ENCODE peak calls at places on chromosomes 6 and 20, in six cellular contexts. E, O, F, H, D and C are unnamed samples.

GRCh38 chr6:147080215-147080614 is 124.0 kb upstream of the STXBP5 start:
- DNase-seq in H (peak), O (no peak), F (no peak), D (no peak), E (no peak), C (no peak)

GRCh38 chr6:30876039-30876730 is 8.1 kb upstream of the DDR1 start:
- DNase-seq in H (peak), E (peak), O (no peak), F (peak), D (no peak), C (no peak)

GRCh38 chr20:40781979-40782378 is 92.9 kb upstream of the MAFB start:
- DNase-seq in E (no peak), F (no peak), D (no peak), O (no peak), H (peak), C (no peak)

GRCh38 chr6:43977404-43978111 is 149.7 kb downstream of the MRPL14 start:
- DNase-seq in E (no peak), F (no peak), O (no peak), D (no peak), H (peak), C (no peak)

GRCh38 chr6:126546771-126547170 is 206.9 kb downstream of the CENPW start:
- DNase-seq in E (peak), H (no peak), D (no peak), O (no peak), F (no peak), C (no peak)

GRCh38 chr6:98526465-98526864 is 307.9 kb upstream of the POU3F2 start:
- DNase-seq in O (no peak), H (no peak), E (no peak), F (no peak), D (no peak), C (no peak)

GRCh38 chr6:153511896-153512496 is 380.9 kb upstream of the RGS17 start:
- DNase-seq in E (peak), H (peak), O (peak), F (peak), D (peak), C (no peak)

GRCh38 chr6:63804381-63804956 is 168.9 kb downstream of the PHF3 start:
- DNase-seq in H (no peak), D (no peak), E (peak), F (peak), O (peak), C (no peak)

GRCh38 chr6:133235219-133235618 is 5.9 kb upstream of the EYA4 start:
- DNase-seq in O (no peak), E (no peak), H (no peak), D (no peak), F (no peak), C (no peak)

GRCh38 chr20:8589956-8590355 is 457.9 kb downstream of the PLCB1 start:
- DNase-seq in F (no peak), D (no peak), H (no peak), O (no peak), E (peak), C (no peak)

GRCh38 chr6:70423189-70424133 is 10.2 kb downstream of the FAM135A start:
- DNase-seq in E (peak), F (peak), O (no peak), H (no peak), D (no peak), C (no peak)

GRCh38 chr6:30722280-30723112 is 2.3 kb downstream of the TUBB start:
- DNase-seq in D (peak), E (peak), H (peak), O (peak), F (peak), C (peak)

GRCh38 chr6:106134906-106135634 is 48.9 kb downstream of the PRDM1 start:
- DNase-seq in O (no peak), E (no peak), F (peak), H (peak), D (no peak), C (no peak)

GRCh38 chr6:166305562-166306117 is 2.6 kb downstream of the PRR18 start:
- DNase-seq in D (no peak), E (no peak), F (no peak), O (no peak), H (no peak), C (no peak)

GRCh38 chr20:20367681-20368413 is at the start of gene INSM1:
- DNase-seq in D (peak), O (peak), E (no peak), H (no peak), F (no peak), C (no peak)

GRCh38 chr6:6790393-6790792 is 201.9 kb downstream of the LY86 start:
- DNase-seq in E (no peak), O (no peak), H (no peak), D (no peak), F (no peak), C (no peak)

GRCh38 chr20:17534077-17534476 is 2.9 kb upstream of the BFSP1 start:
- DNase-seq in H (no peak), D (no peak), E (no peak), F (no peak), O (no peak), C (no peak)

GRCh38 chr20:31990958-31991705 is 19.1 kb upstream of the CCM2L start:
- DNase-seq in E (no peak), O (no peak), H (no peak), D (no peak), F (no peak), C (no peak)

GRCh38 chr6:135667694-135668455 is 170.3 kb upstream of the AHI1 start:
- DNase-seq in O (peak), E (peak), H (no peak), D (no peak), F (peak), C (no peak)

GRCh38 chr20:56697476-56697875 is 68.4 kb downstream of the TFAP2C start:
- DNase-seq in E (no peak), H (no peak), O (no peak), F (no peak), D (no peak), C (no peak)

GRCh38 chr6:110039364-110039995 is 61.4 kb downstream of the GPR6 start:
- DNase-seq in E (peak), F (peak), D (peak), O (peak), H (peak), C (peak)

GRCh38 chr20:52031574-52032303 is 159.8 kb downstream of the ZFP64 start:
- DNase-seq in O (peak), D (no peak), H (peak), F (peak), E (peak), C (no peak)

GRCh38 chr20:58659841-58660240 is 8.8 kb downstream of the STX16 start:
- DNase-seq in O (peak), E (no peak), H (peak), D (no peak), F (no peak), C (peak)

GRCh38 chr6:17156112-17156921 is 54.5 kb downstream of the STMND1 start:
- DNase-seq in F (peak), O (peak), H (peak), D (peak), E (peak), C (peak)

GRCh38 chr20:40160151-40160550 is 528.9 kb downstream of the MAFB start:
- DNase-seq in E (peak), D (no peak), O (peak), H (peak), F (peak), C (peak)

GRCh38 chr6:168662301-168662936 is 221.4 kb downstream of the SMOC2 start:
- DNase-seq in H (no peak), E (no peak), D (no peak), O (no peak), F (no peak), C (peak)

GRCh38 chr20:48635791-48636267 is 192.0 kb downstream of the PREX1 start:
- DNase-seq in E (peak), H (peak), O (peak), D (no peak), F (peak), C (peak)

GRCh38 chr6:2589171-2589661 is 161.5 kb downstream of the MYLK4 start:
- DNase-seq in H (no peak), D (no peak), F (no peak), O (peak), E (no peak), C (no peak)

GRCh38 chr6:169342655-169343054 is 89.0 kb upstream of the THBS2 start:
- DNase-seq in O (no peak), H (no peak), D (no peak), F (no peak), E (no peak), C (no peak)

GRCh38 chr6:158290659-158291058 is 21.6 kb upstream of the TULP4 start:
- DNase-seq in E (no peak), D (no peak), F (no peak), O (no peak), H (no peak), C (no peak)

DNA sequence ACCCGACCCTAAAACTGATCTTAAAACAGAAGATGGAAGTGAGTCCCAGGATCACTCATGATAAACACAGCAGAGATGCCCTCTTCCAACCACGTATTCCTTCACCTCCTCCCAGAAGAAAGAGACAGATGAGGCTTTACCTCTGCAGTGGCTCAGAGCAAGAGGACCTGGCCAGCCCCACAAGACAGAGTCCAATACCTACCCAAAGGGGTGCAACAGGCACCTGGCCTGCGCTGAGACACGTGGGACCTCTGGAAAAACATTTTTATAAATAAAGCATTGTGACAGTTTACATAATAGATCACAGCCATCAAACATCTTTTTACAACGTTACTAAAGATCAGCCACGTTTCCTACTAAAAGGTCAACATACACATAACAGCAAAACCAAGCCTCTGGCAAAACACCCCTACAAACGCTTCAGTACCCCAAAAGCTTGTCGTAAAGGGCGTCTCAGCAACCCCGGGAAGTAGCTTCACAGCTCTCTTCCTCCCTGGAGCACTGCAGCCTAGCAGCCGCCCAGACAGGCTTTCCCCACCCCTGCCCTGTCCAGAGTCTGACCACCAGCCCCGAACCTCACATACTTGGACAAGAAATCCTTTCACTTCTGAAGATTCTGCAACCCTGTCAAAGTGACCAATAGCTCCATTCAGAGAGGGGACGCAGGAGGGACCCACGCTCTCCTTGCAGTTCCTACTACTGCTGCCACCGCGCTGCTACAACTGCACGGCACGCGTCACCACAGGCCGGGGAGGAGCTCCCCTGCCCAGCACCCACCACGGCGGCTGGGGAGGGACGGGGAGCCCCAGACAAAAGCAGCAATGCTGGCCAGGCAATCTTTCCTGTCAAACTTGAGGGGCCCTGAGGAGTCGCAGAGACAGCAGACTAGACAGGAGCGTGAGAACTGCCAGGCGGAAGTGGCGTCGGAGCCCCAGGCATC is 2.8 kb downstream of the TAF4 start:
- DNase-seq in O (no peak), F (no peak), D (no peak), H (no peak), E (no peak), C (no peak)
- H3K4me3 ChIP-seq in O (no peak), F (peak), D (peak), H (peak), E (no peak), C (no peak)

GRCh38 chr6:156878688-156879087 is 101.5 kb downstream of the ARID1B start:
- DNase-seq in H (no peak), O (no peak), D (no peak), E (no peak), F (no peak), C (no peak)
- H3K23ac ChIP-seq in H (no peak), O (no peak), D (no peak), E (peak), F (no peak), C (no peak)

DNA sequence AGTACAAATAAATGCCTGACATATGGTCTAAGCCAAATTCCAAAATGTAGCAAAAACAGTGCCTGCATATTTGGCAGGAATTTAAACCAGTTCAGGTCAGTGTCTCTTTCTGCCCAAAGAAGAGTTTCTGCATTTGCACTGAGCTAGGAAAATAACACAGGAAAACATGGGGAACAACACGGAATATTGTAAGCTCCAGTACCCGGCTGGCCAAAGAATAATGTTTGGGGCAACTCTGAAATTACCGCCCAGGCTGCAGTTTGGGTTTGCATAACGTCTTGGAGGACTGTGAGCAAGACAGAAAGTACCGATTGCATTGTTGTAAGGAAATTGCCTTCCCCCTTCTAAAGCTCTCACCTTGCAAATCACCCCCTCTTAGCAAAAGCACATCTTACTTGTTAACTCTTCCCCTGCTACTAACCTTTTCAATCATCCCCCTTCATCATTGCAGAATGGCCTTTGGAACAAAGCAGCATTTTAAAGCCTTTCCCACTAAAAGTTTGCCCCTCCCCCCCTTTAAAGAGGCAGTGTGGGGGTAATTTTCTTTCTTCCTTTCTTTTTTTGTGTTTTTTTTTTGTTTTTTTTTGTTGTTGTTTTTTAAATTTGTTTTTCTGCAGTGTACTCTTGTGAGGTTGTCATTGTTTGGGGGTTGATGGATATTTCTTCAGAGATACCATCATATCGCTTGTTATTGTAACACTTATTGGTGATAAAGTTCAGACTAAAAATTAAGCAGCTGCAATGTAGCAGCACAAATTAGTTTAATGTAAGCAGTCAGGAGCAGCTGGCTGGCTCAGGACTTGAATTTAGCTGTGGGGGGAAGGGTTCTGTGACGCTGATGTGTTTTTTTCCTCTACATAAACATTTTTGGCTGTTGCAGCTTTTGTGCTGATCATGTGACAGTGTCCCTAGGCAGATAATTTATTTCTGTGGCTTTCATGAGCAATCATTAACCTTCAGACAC is 100.0 kb upstream of the CITED2 start:
- DNase-seq in D (no peak), E (peak), F (peak), O (peak), H (peak), C (no peak)
- H3K4me3 ChIP-seq in D (peak), E (no peak), F (peak), O (no peak), H (no peak), C (no peak)

GRCh38 chr6:1481326-1481725 is 92.0 kb downstream of the FOXF2 start:
- DNase-seq in F (peak), E (peak), H (peak), O (no peak), D (no peak), C (no peak)

GRCh38 chr6:1482381-1483166 is 93.2 kb downstream of the FOXF2 start:
- DNase-seq in O (no peak), F (no peak), E (peak), D (no peak), H (no peak), C (no peak)

GRCh38 chr6:1477432-1478090 is 88.2 kb downstream of the FOXF2 start:
- DNase-seq in H (no peak), D (no peak), O (peak), E (peak), F (no peak), C (no peak)

GRCh38 chr6:1479601-1480236 is 90.3 kb downstream of the FOXF2 start:
- DNase-seq in D (no peak), E (no peak), O (no peak), H (no peak), F (no peak), C (no peak)

DNA sequence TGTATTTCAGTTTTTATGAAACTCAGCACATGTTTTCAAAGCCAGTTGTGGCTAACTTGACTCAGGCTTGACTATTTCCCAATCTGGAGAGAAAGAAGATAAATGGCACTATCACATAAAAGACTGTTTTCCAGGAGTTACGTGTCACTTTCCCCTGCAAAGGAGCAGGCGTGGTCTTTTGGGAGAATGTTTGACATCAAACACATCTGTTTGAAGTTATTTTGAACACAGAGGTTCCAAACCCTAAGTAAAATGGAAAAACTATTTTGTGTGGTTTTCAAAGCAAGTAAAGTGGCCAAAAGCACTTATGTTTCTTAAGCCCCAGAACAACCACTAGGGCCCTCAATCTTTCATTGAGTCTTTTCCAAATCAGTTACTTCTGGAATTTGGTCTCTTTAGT is 89.7 kb downstream of the FOXF2 start:
- DNase-seq in F (no peak), E (peak), H (no peak), O (no peak), D (no peak), C (no peak)
- H3K23ac ChIP-seq in F (no peak), E (no peak), H (no peak), O (no peak), D (no peak), C (no peak)

GRCh38 chr6:16146527-16146955 is 17.7 kb downstream of the MYLIP start:
- DNase-seq in O (no peak), E (no peak), D (no peak), F (no peak), H (no peak), C (no peak)

GRCh38 chr6:16150098-16150497 is 21.2 kb downstream of the MYLIP start:
- DNase-seq in E (no peak), O (no peak), F (no peak), D (no peak), H (no peak), C (no peak)

GRCh38 chr6:16146028-16146427 is 17.1 kb downstream of the MYLIP start:
- DNase-seq in H (no peak), F (no peak), E (no peak), O (no peak), D (no peak), C (no peak)

GRCh38 chr6:16149305-16149704 is 20.4 kb downstream of the MYLIP start:
- DNase-seq in O (no peak), D (no peak), H (no peak), F (no peak), E (no peak), C (no peak)

DNA sequence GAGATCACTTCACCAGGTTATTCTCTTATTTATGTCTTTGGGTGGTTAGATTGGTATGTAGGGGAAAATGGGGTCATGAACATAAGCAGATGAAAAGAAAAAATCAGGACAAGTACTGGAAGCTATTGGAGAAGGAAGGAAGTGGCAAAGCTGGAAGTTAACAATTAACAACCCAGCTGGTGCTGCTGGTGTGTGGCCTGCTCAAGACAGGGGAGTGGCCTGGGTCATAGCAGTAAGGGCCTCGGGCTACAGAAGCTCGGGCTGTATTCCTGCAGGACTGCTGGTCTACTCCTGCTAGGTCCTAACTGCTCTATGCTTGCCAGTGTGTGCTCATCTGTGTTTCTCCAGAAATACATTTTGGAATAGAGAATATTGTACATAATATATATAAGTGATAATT is 19.6 kb downstream of the MYLIP start:
- DNase-seq in F (no peak), D (no peak), O (peak), H (peak), E (no peak), C (no peak)
- H3K4me3 ChIP-seq in F (no peak), D (no peak), O (no peak), H (no peak), E (no peak), C (no peak)